ENCODE peak calls at places on chromosomes 11 and 22, in seven cellular contexts. One of them, this sample, is unnamed.

GRCh38 chr11:79092791-79093313 is 348.0 kb downstream of the TENM4 start:
- DNase-seq in mucosa of descending colon: no peak
- DNase-seq in breast epithelium: no peak
- DNase-seq in lower lobe of right lung: no peak
- DNase-seq in fibroblast of lung: peak; percentile 100
- DNase-seq in right lobe of liver: no peak
- DNase-seq in heart right ventricle: no peak
- DNase-seq in this sample: no peak

GRCh38 chr11:3160252-3161031 is 4.7 kb downstream of the OSBPL5 start:
- DNase-seq in right lobe of liver: peak; percentile 66
- DNase-seq in mucosa of descending colon: peak; percentile 86
- DNase-seq in lower lobe of right lung: peak; percentile 87
- DNase-seq in fibroblast of lung: peak; percentile 92
- DNase-seq in breast epithelium: peak; percentile 73
- DNase-seq in heart right ventricle: peak; percentile 87
- DNase-seq in this sample: peak; percentile 95

GRCh38 chr11:73185680-73186293 is 32.3 kb upstream of the P2RY2 start:
- DNase-seq in fibroblast of lung: peak; percentile 81
- DNase-seq in heart right ventricle: no peak
- DNase-seq in mucosa of descending colon: no peak
- DNase-seq in breast epithelium: peak; percentile 52
- DNase-seq in lower lobe of right lung: no peak
- DNase-seq in right lobe of liver: no peak
- DNase-seq in this sample: peak; percentile 55

GRCh38 chr22:23789638-23790037 is 2.9 kb downstream of the SMARCB1 start:
- DNase-seq in fibroblast of lung: no peak
- DNase-seq in breast epithelium: no peak
- DNase-seq in lower lobe of right lung: peak; percentile 14
- DNase-seq in mucosa of descending colon: no peak
- DNase-seq in right lobe of liver: no peak
- DNase-seq in heart right ventricle: no peak
- DNase-seq in this sample: no peak

GRCh38 chr22:21051145-21051835 is 5.5 kb downstream of the LRRC74B start:
- DNase-seq in breast epithelium: no peak
- DNase-seq in right lobe of liver: no peak
- DNase-seq in heart right ventricle: no peak
- DNase-seq in fibroblast of lung: no peak
- DNase-seq in lower lobe of right lung: no peak
- DNase-seq in mucosa of descending colon: no peak
- DNase-seq in this sample: no peak

GRCh38 chr22:17284917-17285316 is 65.7 kb upstream of the ADA2 start:
- DNase-seq in fibroblast of lung: no peak
- DNase-seq in right lobe of liver: no peak
- DNase-seq in breast epithelium: no peak
- DNase-seq in heart right ventricle: no peak
- DNase-seq in lower lobe of right lung: no peak
- DNase-seq in mucosa of descending colon: no peak
- DNase-seq in this sample: no peak

GRCh38 chr11:20008870-20009644 is 151.2 kb downstream of the DBX1 start:
- DNase-seq in right lobe of liver: no peak
- DNase-seq in fibroblast of lung: no peak
- DNase-seq in mucosa of descending colon: no peak
- DNase-seq in lower lobe of right lung: no peak
- DNase-seq in heart right ventricle: no peak
- DNase-seq in breast epithelium: no peak
- DNase-seq in this sample: no peak

GRCh38 chr22:47276219-47276843 is 513.9 kb downstream of the TBC1D22A start:
- DNase-seq in mucosa of descending colon: no peak
- DNase-seq in fibroblast of lung: no peak
- DNase-seq in right lobe of liver: no peak
- DNase-seq in lower lobe of right lung: no peak
- DNase-seq in heart right ventricle: no peak
- DNase-seq in breast epithelium: no peak
- DNase-seq in this sample: no peak

GRCh38 chr11:64036081-64037026 is 623 bp downstream of the FLRT1 start:
- DNase-seq in fibroblast of lung: peak; percentile 49
- DNase-seq in breast epithelium: no peak
- DNase-seq in mucosa of descending colon: no peak
- DNase-seq in right lobe of liver: no peak
- DNase-seq in lower lobe of right lung: no peak
- DNase-seq in heart right ventricle: peak; percentile 46
- DNase-seq in this sample: no peak

GRCh38 chr11:114283422-114283821 is 12.8 kb upstream of the NNMT start:
- DNase-seq in heart right ventricle: no peak
- DNase-seq in right lobe of liver: no peak
- DNase-seq in breast epithelium: no peak
- DNase-seq in fibroblast of lung: no peak
- DNase-seq in mucosa of descending colon: no peak
- DNase-seq in lower lobe of right lung: no peak
- DNase-seq in this sample: no peak

GRCh38 chr11:72969894-72970335 is 155.7 kb downstream of the ATG16L2 start:
- DNase-seq in lower lobe of right lung: no peak
- DNase-seq in fibroblast of lung: peak; percentile 95
- DNase-seq in right lobe of liver: no peak
- DNase-seq in breast epithelium: no peak
- DNase-seq in mucosa of descending colon: no peak
- DNase-seq in heart right ventricle: no peak
- DNase-seq in this sample: no peak

GRCh38 chr11:70501026-70501901 is 102.9 kb downstream of the CTTN start:
- DNase-seq in lower lobe of right lung: peak; percentile 45
- DNase-seq in breast epithelium: no peak
- DNase-seq in fibroblast of lung: no peak
- DNase-seq in heart right ventricle: peak; percentile 48
- DNase-seq in mucosa of descending colon: no peak
- DNase-seq in right lobe of liver: peak; percentile 17
- DNase-seq in this sample: no peak

GRCh38 chr11:113261709-113262475 is 52.5 kb upstream of the TTC12 start:
- DNase-seq in breast epithelium: no peak
- DNase-seq in fibroblast of lung: peak; percentile 97
- DNase-seq in lower lobe of right lung: no peak
- DNase-seq in mucosa of descending colon: no peak
- DNase-seq in right lobe of liver: no peak
- DNase-seq in heart right ventricle: no peak
- DNase-seq in this sample: no peak

GRCh38 chr11:2671748-2672147 is 28.0 kb downstream of the KCNQ1OT1 start:
- DNase-seq in right lobe of liver: no peak
- DNase-seq in lower lobe of right lung: no peak
- DNase-seq in breast epithelium: peak; percentile 12
- DNase-seq in fibroblast of lung: no peak
- DNase-seq in mucosa of descending colon: no peak
- DNase-seq in heart right ventricle: no peak
- DNase-seq in this sample: peak; percentile 49

GRCh38 chr11:85628771-85629341 is 463 bp downstream of the TMEM126B start:
- DNase-seq in fibroblast of lung: peak; percentile 10
- DNase-seq in right lobe of liver: no peak
- DNase-seq in mucosa of descending colon: no peak
- DNase-seq in heart right ventricle: no peak
- DNase-seq in breast epithelium: no peak
- DNase-seq in lower lobe of right lung: no peak
- DNase-seq in this sample: no peak

GRCh38 chr22:35844886-35845285 is 127.2 kb downstream of the APOL5 start:
- DNase-seq in fibroblast of lung: no peak
- DNase-seq in breast epithelium: no peak
- DNase-seq in right lobe of liver: no peak
- DNase-seq in lower lobe of right lung: no peak
- DNase-seq in mucosa of descending colon: no peak
- DNase-seq in heart right ventricle: no peak
- DNase-seq in this sample: no peak

GRCh38 chr22:36860017-36860416 is 789 bp upstream of the NCF4 start:
- DNase-seq in fibroblast of lung: no peak
- DNase-seq in right lobe of liver: no peak
- DNase-seq in breast epithelium: no peak
- DNase-seq in lower lobe of right lung: no peak
- DNase-seq in mucosa of descending colon: no peak
- DNase-seq in heart right ventricle: no peak
- DNase-seq in this sample: no peak
- TF ChIP-seq CTCF in fibroblast of lung: peak; percentile 4
- TF ChIP-seq CTCF in right lobe of liver: no peak
- TF ChIP-seq CTCF in breast epithelium: no peak
- TF ChIP-seq CTCF in lower lobe of right lung: no peak
- TF ChIP-seq CTCF in mucosa of descending colon: no peak
- TF ChIP-seq CTCF in heart right ventricle: no peak
- TF ChIP-seq CTCF in this sample: no peak

DNA sequence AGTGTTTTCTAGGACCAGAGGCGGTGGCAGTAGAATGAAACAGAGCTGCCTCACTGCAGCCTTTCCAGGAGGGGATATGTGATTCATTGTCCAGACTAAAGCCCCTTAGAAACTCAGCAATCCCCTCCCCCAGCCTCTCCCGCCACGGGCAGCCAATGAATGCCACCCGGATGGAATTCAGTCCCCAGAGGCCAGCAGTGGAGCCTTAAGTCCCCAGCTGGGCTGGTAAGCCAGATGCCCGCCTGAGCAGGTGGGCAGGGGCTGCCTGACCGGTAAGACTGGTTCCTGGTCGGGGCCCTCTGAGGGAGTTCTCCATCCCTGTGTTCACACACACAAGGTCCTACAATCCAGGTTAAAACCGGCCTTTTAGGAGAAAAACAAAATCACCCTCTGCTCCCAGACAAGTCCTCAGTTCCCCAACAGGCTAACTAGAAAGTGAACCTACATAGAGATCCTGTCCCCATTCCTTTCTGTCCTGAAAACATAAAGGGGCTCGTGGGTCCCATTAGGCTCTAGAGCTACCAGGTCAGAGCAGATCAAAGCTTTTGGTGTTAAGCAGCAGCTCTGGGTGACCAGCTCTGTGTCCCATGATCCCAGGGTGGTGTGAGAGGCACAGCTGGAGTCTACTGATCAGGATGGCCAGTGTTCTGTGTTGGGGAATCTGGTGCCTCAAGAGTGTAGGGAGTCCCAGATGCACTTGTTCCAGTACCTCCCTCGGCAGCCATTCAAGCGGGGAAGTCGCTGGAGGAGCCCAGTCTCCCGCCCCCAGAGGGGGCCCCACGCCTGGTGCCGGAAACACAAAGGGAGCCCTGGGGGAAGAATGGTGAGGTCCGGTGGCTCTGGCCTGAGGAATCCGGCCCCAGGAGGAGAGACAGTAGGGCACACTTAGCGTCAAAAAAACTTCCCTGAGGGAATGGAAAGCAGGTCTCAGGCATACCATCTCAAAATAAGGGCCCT is 2.6 kb downstream of the PATZ1 start:
- DNase-seq in heart right ventricle: peak; percentile 28
- DNase-seq in mucosa of descending colon: peak; percentile 83
- DNase-seq in right lobe of liver: peak; percentile 31
- DNase-seq in fibroblast of lung: no peak
- DNase-seq in breast epithelium: peak; percentile 90
- DNase-seq in lower lobe of right lung: peak; percentile 88
- DNase-seq in this sample: no peak
- H3K4me3 ChIP-seq in heart right ventricle: peak overlapping the region; percentile 67
- H3K4me3 ChIP-seq in mucosa of descending colon: no peak overlapping the region
- H3K4me3 ChIP-seq in right lobe of liver: no peak overlapping the region
- H3K4me3 ChIP-seq in fibroblast of lung: peak overlapping the region; percentile 54
- H3K4me3 ChIP-seq in breast epithelium: no peak overlapping the region
- H3K4me3 ChIP-seq in lower lobe of right lung: peak overlapping the region; percentile 80
- H3K4me3 ChIP-seq in this sample: peak overlapping the region; percentile 93

GRCh38 chr11:115503083-115503885 is 931 bp downstream of the CADM1 start:
- DNase-seq in fibroblast of lung: peak; percentile 71
- DNase-seq in heart right ventricle: peak; percentile 74
- DNase-seq in breast epithelium: peak; percentile 61
- DNase-seq in right lobe of liver: peak; percentile 87
- DNase-seq in mucosa of descending colon: peak; percentile 65
- DNase-seq in lower lobe of right lung: peak; percentile 78
- DNase-seq in this sample: no peak
- TF ChIP-seq CTCF in fibroblast of lung: peak; percentile 41
- TF ChIP-seq CTCF in heart right ventricle: peak; percentile 65
- TF ChIP-seq CTCF in breast epithelium: no peak
- TF ChIP-seq CTCF in right lobe of liver: peak; percentile 50
- TF ChIP-seq CTCF in mucosa of descending colon: no peak
- TF ChIP-seq CTCF in lower lobe of right lung: peak; percentile 47
- TF ChIP-seq CTCF in this sample: peak; percentile 7

GRCh38 chr22:45007247-45007945 is 2.4 kb downstream of the PHF21B start:
- DNase-seq in mucosa of descending colon: no peak
- DNase-seq in right lobe of liver: no peak
- DNase-seq in fibroblast of lung: peak; percentile 55
- DNase-seq in heart right ventricle: peak; percentile 23
- DNase-seq in breast epithelium: no peak
- DNase-seq in lower lobe of right lung: no peak
- DNase-seq in this sample: no peak

GRCh38 chr22:45007946-45008852 is 1.6 kb downstream of the PHF21B start:
- DNase-seq in heart right ventricle: no peak
- DNase-seq in lower lobe of right lung: no peak
- DNase-seq in breast epithelium: no peak
- DNase-seq in fibroblast of lung: peak; percentile 15
- DNase-seq in right lobe of liver: no peak
- DNase-seq in mucosa of descending colon: no peak
- DNase-seq in this sample: no peak

GRCh38 chr22:45008853-45009751 is 703 bp downstream of the PHF21B start:
- DNase-seq in breast epithelium: no peak
- DNase-seq in heart right ventricle: no peak
- DNase-seq in mucosa of descending colon: no peak
- DNase-seq in fibroblast of lung: no peak
- DNase-seq in right lobe of liver: no peak
- DNase-seq in lower lobe of right lung: no peak
- DNase-seq in this sample: no peak

GRCh38 chr22:45006101-45006872 is 3.5 kb downstream of the PHF21B start:
- DNase-seq in right lobe of liver: no peak
- DNase-seq in fibroblast of lung: no peak
- DNase-seq in heart right ventricle: no peak
- DNase-seq in lower lobe of right lung: no peak
- DNase-seq in mucosa of descending colon: no peak
- DNase-seq in breast epithelium: no peak
- DNase-seq in this sample: no peak

DNA sequence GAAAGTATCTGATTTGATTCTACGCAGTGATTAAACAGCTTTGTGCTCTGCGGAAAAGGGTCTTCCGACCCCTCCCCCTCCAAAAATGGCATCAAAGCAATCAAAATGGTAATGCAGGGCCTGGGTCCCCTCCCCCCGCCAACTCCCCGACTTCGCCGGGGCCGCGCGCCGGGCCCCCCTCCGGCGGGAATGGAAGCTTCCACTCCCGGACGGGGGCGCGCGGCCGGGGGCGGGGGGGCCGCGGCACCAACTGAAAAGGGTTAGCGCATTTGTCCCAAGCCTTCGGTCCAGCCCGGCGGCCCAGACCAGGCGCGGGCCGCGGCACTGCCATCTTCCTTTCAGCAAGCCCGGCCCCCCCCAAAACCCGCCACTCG is 2.9 kb downstream of the PHF21B start:
- DNase-seq in heart right ventricle: peak; percentile 18
- DNase-seq in right lobe of liver: no peak
- DNase-seq in lower lobe of right lung: no peak
- DNase-seq in mucosa of descending colon: no peak
- DNase-seq in breast epithelium: no peak
- DNase-seq in fibroblast of lung: no peak
- DNase-seq in this sample: no peak
- H3K4me3 ChIP-seq in heart right ventricle: peak overlapping the region; percentile 46
- H3K4me3 ChIP-seq in right lobe of liver: no peak overlapping the region
- H3K4me3 ChIP-seq in lower lobe of right lung: peak overlapping the region; percentile 47
- H3K4me3 ChIP-seq in mucosa of descending colon: no peak overlapping the region
- H3K4me3 ChIP-seq in breast epithelium: peak overlapping the region; percentile 42
- H3K4me3 ChIP-seq in fibroblast of lung: no peak overlapping the region
- H3K4me3 ChIP-seq in this sample: peak overlapping the region; percentile 59

DNA sequence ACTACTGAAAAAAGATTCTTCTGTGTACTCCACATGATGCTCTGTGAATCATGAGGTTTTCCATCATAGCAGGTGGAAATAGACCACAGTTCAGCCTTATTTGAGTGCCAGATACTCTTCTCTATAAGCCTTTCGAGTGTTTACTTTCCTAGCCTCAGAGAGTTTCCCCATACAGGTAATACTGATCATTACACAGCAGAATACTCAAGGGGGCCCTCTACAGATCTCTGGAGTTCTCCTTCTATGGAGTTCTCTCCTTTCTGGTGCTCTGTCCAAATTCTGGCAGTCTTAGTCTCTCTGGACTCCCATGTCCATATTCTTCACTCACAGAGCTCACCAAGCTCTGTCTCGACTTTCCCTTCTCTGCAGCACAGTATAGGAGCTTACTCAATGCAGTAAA is 175.7 kb upstream of the CARD18 start:
- DNase-seq in mucosa of descending colon: no peak
- DNase-seq in right lobe of liver: no peak
- DNase-seq in heart right ventricle: no peak
- DNase-seq in lower lobe of right lung: no peak
- DNase-seq in fibroblast of lung: no peak
- DNase-seq in breast epithelium: no peak
- DNase-seq in this sample: no peak
- TF ChIP-seq CTCF in mucosa of descending colon: no peak
- TF ChIP-seq CTCF in right lobe of liver: no peak
- TF ChIP-seq CTCF in heart right ventricle: no peak
- TF ChIP-seq CTCF in lower lobe of right lung: no peak
- TF ChIP-seq CTCF in fibroblast of lung: no peak
- TF ChIP-seq CTCF in breast epithelium: no peak
- TF ChIP-seq CTCF in this sample: no peak

This sample was measured in ascending aorta.